ENCODE peak calls at places on chromosomes 5 and 9, in ten cellular contexts. One of them, this sample, is unnamed.

GRCh38 chr5:74166064-74166463 is 474.5 kb downstream of the ENC1 start:
- DNase-seq in EH: peak
- DNase-seq in colonic mucosa: no peak
- DNase-seq in stimulated activated CD8-positive, alpha-beta memory T cell treated with anti-CD3 and anti-CD28 coated beads, Interleukin-15, amount 100 ng/mL, for 4 hours: no peak
- DNase-seq in NCI-H446: no peak
- DNase-seq in tibial artery: no peak
- DNase-seq in left ventricle myocardium superior: no peak
- DNase-seq in thyroid gland: no peak
- DNase-seq in H54: no peak
- DNase-seq in stimulated activated CD4-positive, alpha-beta T cell treated with anti-CD3 and anti-CD28 coated beads, Interleukin-2, amount 100 ng/mL, for 48 hours: no peak
- DNase-seq in this sample: no peak

GRCh38 chr5:5317976-5318375 is 104.5 kb upstream of the ICE1 start:
- DNase-seq in NCI-H446: no peak
- DNase-seq in colonic mucosa: no peak
- DNase-seq in tibial artery: no peak
- DNase-seq in thyroid gland: no peak
- DNase-seq in stimulated activated CD4-positive, alpha-beta T cell treated with anti-CD3 and anti-CD28 coated beads, Interleukin-2, amount 100 ng/mL, for 48 hours: no peak
- DNase-seq in stimulated activated CD8-positive, alpha-beta memory T cell treated with anti-CD3 and anti-CD28 coated beads, Interleukin-15, amount 100 ng/mL, for 4 hours: no peak
- DNase-seq in H54: no peak
- DNase-seq in EH: no peak
- DNase-seq in left ventricle myocardium superior: no peak
- DNase-seq in this sample: no peak

GRCh38 chr5:175654807-175655206 is 3.1 kb upstream of the HRH2 start:
- DNase-seq in tibial artery: peak
- DNase-seq in stimulated activated CD8-positive, alpha-beta memory T cell treated with anti-CD3 and anti-CD28 coated beads, Interleukin-15, amount 100 ng/mL, for 4 hours: no peak
- DNase-seq in NCI-H446: no peak
- DNase-seq in colonic mucosa: no peak
- DNase-seq in H54: no peak
- DNase-seq in stimulated activated CD4-positive, alpha-beta T cell treated with anti-CD3 and anti-CD28 coated beads, Interleukin-2, amount 100 ng/mL, for 48 hours: no peak
- DNase-seq in EH: no peak
- DNase-seq in thyroid gland: peak
- DNase-seq in left ventricle myocardium superior: no peak
- DNase-seq in this sample: peak

GRCh38 chr5:135244620-135245021 is 154.4 kb downstream of the MACROH2A1 start:
- DNase-seq in EH: no peak
- DNase-seq in NCI-H446: no peak
- DNase-seq in tibial artery: peak
- DNase-seq in left ventricle myocardium superior: no peak
- DNase-seq in H54: no peak
- DNase-seq in colonic mucosa: peak
- DNase-seq in thyroid gland: no peak
- DNase-seq in stimulated activated CD8-positive, alpha-beta memory T cell treated with anti-CD3 and anti-CD28 coated beads, Interleukin-15, amount 100 ng/mL, for 4 hours: no peak
- DNase-seq in stimulated activated CD4-positive, alpha-beta T cell treated with anti-CD3 and anti-CD28 coated beads, Interleukin-2, amount 100 ng/mL, for 48 hours: no peak
- DNase-seq in this sample: no peak

GRCh38 chr9:7907636-7908195 is 108.1 kb upstream of the DMAC1 start:
- DNase-seq in stimulated activated CD8-positive, alpha-beta memory T cell treated with anti-CD3 and anti-CD28 coated beads, Interleukin-15, amount 100 ng/mL, for 4 hours: no peak
- DNase-seq in tibial artery: no peak
- DNase-seq in stimulated activated CD4-positive, alpha-beta T cell treated with anti-CD3 and anti-CD28 coated beads, Interleukin-2, amount 100 ng/mL, for 48 hours: no peak
- DNase-seq in colonic mucosa: no peak
- DNase-seq in EH: no peak
- DNase-seq in left ventricle myocardium superior: no peak
- DNase-seq in thyroid gland: no peak
- DNase-seq in H54: no peak
- DNase-seq in NCI-H446: no peak
- DNase-seq in this sample: no peak

GRCh38 chr5:102545175-102545574 is 46.4 kb upstream of the SLCO6A1 start:
- DNase-seq in stimulated activated CD4-positive, alpha-beta T cell treated with anti-CD3 and anti-CD28 coated beads, Interleukin-2, amount 100 ng/mL, for 48 hours: no peak
- DNase-seq in stimulated activated CD8-positive, alpha-beta memory T cell treated with anti-CD3 and anti-CD28 coated beads, Interleukin-15, amount 100 ng/mL, for 4 hours: no peak
- DNase-seq in tibial artery: no peak
- DNase-seq in thyroid gland: no peak
- DNase-seq in left ventricle myocardium superior: no peak
- DNase-seq in EH: peak
- DNase-seq in H54: no peak
- DNase-seq in colonic mucosa: no peak
- DNase-seq in NCI-H446: no peak
- DNase-seq in this sample: no peak

GRCh38 chr9:137791947-137792346 is 85.6 kb upstream of the CACNA1B start:
- DNase-seq in colonic mucosa: no peak
- DNase-seq in thyroid gland: no peak
- DNase-seq in tibial artery: no peak
- DNase-seq in stimulated activated CD8-positive, alpha-beta memory T cell treated with anti-CD3 and anti-CD28 coated beads, Interleukin-15, amount 100 ng/mL, for 4 hours: no peak
- DNase-seq in H54: no peak
- DNase-seq in EH: no peak
- DNase-seq in NCI-H446: no peak
- DNase-seq in left ventricle myocardium superior: no peak
- DNase-seq in stimulated activated CD4-positive, alpha-beta T cell treated with anti-CD3 and anti-CD28 coated beads, Interleukin-2, amount 100 ng/mL, for 48 hours: no peak
- DNase-seq in this sample: no peak

GRCh38 chr5:170719551-170719950 is 64.0 kb upstream of the GABRP start:
- DNase-seq in stimulated activated CD8-positive, alpha-beta memory T cell treated with anti-CD3 and anti-CD28 coated beads, Interleukin-15, amount 100 ng/mL, for 4 hours: no peak
- DNase-seq in thyroid gland: no peak
- DNase-seq in stimulated activated CD4-positive, alpha-beta T cell treated with anti-CD3 and anti-CD28 coated beads, Interleukin-2, amount 100 ng/mL, for 48 hours: no peak
- DNase-seq in EH: no peak
- DNase-seq in tibial artery: no peak
- DNase-seq in H54: no peak
- DNase-seq in left ventricle myocardium superior: no peak
- DNase-seq in colonic mucosa: no peak
- DNase-seq in NCI-H446: no peak
- DNase-seq in this sample: no peak

GRCh38 chr9:122320346-122320995 is 50.4 kb upstream of the PTGS1 start:
- DNase-seq in tibial artery: no peak
- DNase-seq in stimulated activated CD4-positive, alpha-beta T cell treated with anti-CD3 and anti-CD28 coated beads, Interleukin-2, amount 100 ng/mL, for 48 hours: no peak
- DNase-seq in thyroid gland: no peak
- DNase-seq in NCI-H446: no peak
- DNase-seq in stimulated activated CD8-positive, alpha-beta memory T cell treated with anti-CD3 and anti-CD28 coated beads, Interleukin-15, amount 100 ng/mL, for 4 hours: no peak
- DNase-seq in EH: no peak
- DNase-seq in left ventricle myocardium superior: no peak
- DNase-seq in H54: no peak
- DNase-seq in colonic mucosa: no peak
- DNase-seq in this sample: no peak

GRCh38 chr5:96864922-96865545 is 11.3 kb upstream of the ERAP2 start:
- DNase-seq in tibial artery: no peak
- DNase-seq in thyroid gland: no peak
- DNase-seq in NCI-H446: no peak
- DNase-seq in stimulated activated CD4-positive, alpha-beta T cell treated with anti-CD3 and anti-CD28 coated beads, Interleukin-2, amount 100 ng/mL, for 48 hours: no peak
- DNase-seq in stimulated activated CD8-positive, alpha-beta memory T cell treated with anti-CD3 and anti-CD28 coated beads, Interleukin-15, amount 100 ng/mL, for 4 hours: no peak
- DNase-seq in EH: no peak
- DNase-seq in H54: no peak
- DNase-seq in colonic mucosa: no peak
- DNase-seq in left ventricle myocardium superior: no peak
- DNase-seq in this sample: no peak

GRCh38 chr9:112765281-112765680 is 14.7 kb downstream of the SNX30 start:
- DNase-seq in tibial artery: no peak
- DNase-seq in stimulated activated CD8-positive, alpha-beta memory T cell treated with anti-CD3 and anti-CD28 coated beads, Interleukin-15, amount 100 ng/mL, for 4 hours: no peak
- DNase-seq in stimulated activated CD4-positive, alpha-beta T cell treated with anti-CD3 and anti-CD28 coated beads, Interleukin-2, amount 100 ng/mL, for 48 hours: no peak
- DNase-seq in left ventricle myocardium superior: no peak
- DNase-seq in thyroid gland: no peak
- DNase-seq in colonic mucosa: no peak
- DNase-seq in H54: no peak
- DNase-seq in NCI-H446: no peak
- DNase-seq in EH: no peak
- DNase-seq in this sample: no peak

GRCh38 chr9:28563612-28564011 is 990.3 kb upstream of the C9orf72 start:
- DNase-seq in EH: no peak
- DNase-seq in stimulated activated CD4-positive, alpha-beta T cell treated with anti-CD3 and anti-CD28 coated beads, Interleukin-2, amount 100 ng/mL, for 48 hours: no peak
- DNase-seq in left ventricle myocardium superior: no peak
- DNase-seq in colonic mucosa: no peak
- DNase-seq in H54: no peak
- DNase-seq in tibial artery: no peak
- DNase-seq in stimulated activated CD8-positive, alpha-beta memory T cell treated with anti-CD3 and anti-CD28 coated beads, Interleukin-15, amount 100 ng/mL, for 4 hours: no peak
- DNase-seq in NCI-H446: peak
- DNase-seq in thyroid gland: no peak
- DNase-seq in this sample: no peak

GRCh38 chr5:99156688-99157087 is 227.9 kb upstream of the CHD1 start:
- DNase-seq in stimulated activated CD4-positive, alpha-beta T cell treated with anti-CD3 and anti-CD28 coated beads, Interleukin-2, amount 100 ng/mL, for 48 hours: no peak
- DNase-seq in thyroid gland: no peak
- DNase-seq in left ventricle myocardium superior: no peak
- DNase-seq in EH: no peak
- DNase-seq in NCI-H446: no peak
- DNase-seq in tibial artery: no peak
- DNase-seq in stimulated activated CD8-positive, alpha-beta memory T cell treated with anti-CD3 and anti-CD28 coated beads, Interleukin-15, amount 100 ng/mL, for 4 hours: no peak
- DNase-seq in H54: no peak
- DNase-seq in colonic mucosa: no peak
- DNase-seq in this sample: no peak

GRCh38 chr5:158758666-158759065 is 341.1 kb downstream of the EBF1 start:
- DNase-seq in left ventricle myocardium superior: no peak
- DNase-seq in colonic mucosa: no peak
- DNase-seq in H54: no peak
- DNase-seq in NCI-H446: no peak
- DNase-seq in EH: peak
- DNase-seq in stimulated activated CD4-positive, alpha-beta T cell treated with anti-CD3 and anti-CD28 coated beads, Interleukin-2, amount 100 ng/mL, for 48 hours: no peak
- DNase-seq in thyroid gland: no peak
- DNase-seq in tibial artery: no peak
- DNase-seq in stimulated activated CD8-positive, alpha-beta memory T cell treated with anti-CD3 and anti-CD28 coated beads, Interleukin-15, amount 100 ng/mL, for 4 hours: no peak
- DNase-seq in this sample: no peak

GRCh38 chr5:179154991-179155955 is 95.1 kb downstream of the ZNF354C start:
- DNase-seq in H54: no peak
- DNase-seq in left ventricle myocardium superior: peak
- DNase-seq in stimulated activated CD4-positive, alpha-beta T cell treated with anti-CD3 and anti-CD28 coated beads, Interleukin-2, amount 100 ng/mL, for 48 hours: no peak
- DNase-seq in colonic mucosa: no peak
- DNase-seq in stimulated activated CD8-positive, alpha-beta memory T cell treated with anti-CD3 and anti-CD28 coated beads, Interleukin-15, amount 100 ng/mL, for 4 hours: no peak
- DNase-seq in NCI-H446: no peak
- DNase-seq in EH: no peak
- DNase-seq in tibial artery: peak
- DNase-seq in thyroid gland: no peak
- DNase-seq in this sample: no peak